ENCODE peak calls at places on chromosomes 5 and 9, in nine cellular contexts. U, G, A, W, K, V, B, J and T are unnamed samples.

GRCh38 chr9:124306098-124306735 is 48.5 kb downstream of the NEK6 start:
- DNase-seq in U (no peak), G (no peak), A (no peak), W (no peak), K (no peak), V (no peak), B (no peak), J (peak; percentile 69), T (no peak)

GRCh38 chr5:139401546-139401945 is 2.3 kb downstream of the SPATA24 start:
- DNase-seq in U (no peak), G (no peak), A (no peak), W (no peak), K (no peak), V (no peak), B (no peak), J (no peak), T (no peak)

GRCh38 chr9:38154501-38155421 is 85.7 kb upstream of the SHB start:
- DNase-seq in U (peak; percentile 10), G (no peak), A (no peak), W (no peak), K (no peak), V (no peak), B (no peak), J (no peak), T (no peak)

GRCh38 chr5:169009171-169009570 is 291.8 kb downstream of the SLIT3 start:
- DNase-seq in U (no peak), G (no peak), A (no peak), W (no peak), K (no peak), V (no peak), B (no peak), J (no peak), T (no peak)

GRCh38 chr5:151755383-151755782 is 3.0 kb downstream of the ATOX1 start:
- DNase-seq in U (no peak), G (no peak), A (no peak), W (peak; percentile 43), K (no peak), V (no peak), B (peak; percentile 38), J (no peak), T (no peak)

GRCh38 chr5:5018560-5018935 is 121.6 kb upstream of the ADAMTS16 start:
- DNase-seq in U (no peak), G (no peak), A (no peak), W (no peak), K (no peak), V (no peak), B (peak; percentile 34), J (no peak), T (no peak)

GRCh38 chr5:93886917-93887361 is 145.5 kb upstream of the POU5F2 start:
- DNase-seq in U (peak; percentile 7), G (no peak), A (no peak), W (no peak), K (no peak), V (no peak), B (no peak), J (no peak), T (no peak)

GRCh38 chr9:108162664-108163063 is 673.1 kb upstream of the KLF4 start:
- DNase-seq in U (no peak), G (no peak), A (no peak), W (no peak), K (no peak), V (no peak), B (no peak), J (peak; percentile 34), T (no peak)

GRCh38 chr9:121820286-121821005 is 169.0 kb downstream of the DAB2IP start:
- DNase-seq in U (no peak), G (no peak), A (no peak), W (no peak), K (no peak), V (no peak), B (no peak), J (no peak), T (no peak)

GRCh38 chr9:111661150-111661801 is at the start of gene GNG10:
- DNase-seq in U (peak; percentile 78), G (peak; percentile 86), A (peak; percentile 56), W (peak; percentile 66), K (peak; percentile 21), V (peak; percentile 55), B (peak; percentile 67), J (peak; percentile 53), T (peak; percentile 89)

GRCh38 chr9:6955251-6955921 is 197.6 kb downstream of the KDM4C start:
- DNase-seq in U (peak; percentile 22), G (peak; percentile 32), A (peak; percentile 69), W (no peak), K (no peak), V (no peak), B (peak; percentile 41), J (no peak), T (no peak)

GRCh38 chr9:95264954-95265615 is 52.4 kb downstream of the FANCC start:
- DNase-seq in U (no peak), G (peak; percentile 17), A (no peak), W (no peak), K (no peak), V (no peak), B (no peak), J (peak; percentile 47), T (no peak)

GRCh38 chr5:112795944-112796678 is 58.4 kb downstream of the APC start:
- DNase-seq in U (no peak), G (no peak), A (no peak), W (no peak), K (no peak), V (no peak), B (no peak), J (no peak), T (peak; percentile 33)

GRCh38 chr5:148840531-148840930 is 14.1 kb downstream of the ADRB2 start:
- DNase-seq in U (no peak), G (no peak), A (no peak), W (no peak), K (no peak), V (no peak), B (no peak), J (no peak), T (no peak)

GRCh38 chr9:138120072-138120471 is 242.5 kb downstream of the CACNA1B start:
- DNase-seq in U (no peak), G (no peak), A (no peak), W (no peak), K (no peak), V (no peak), B (no peak), J (no peak), T (no peak)

GRCh38 chr9:86816366-86816765 is 130.9 kb downstream of the GAS1 start:
- DNase-seq in U (no peak), G (no peak), A (no peak), W (no peak), K (no peak), V (no peak), B (no peak), J (no peak), T (no peak)

GRCh38 chr5:82335807-82336206 is 57.7 kb upstream of the RPS23 start:
- DNase-seq in U (no peak), G (no peak), A (no peak), W (no peak), K (no peak), V (no peak), B (no peak), J (peak; percentile 22), T (no peak)

GRCh38 chr9:36237230-36237629 is 21.0 kb downstream of the GNE start:
- DNase-seq in U (no peak), G (no peak), A (no peak), W (no peak), K (no peak), V (no peak), B (no peak), J (no peak), T (no peak)

GRCh38 chr9:124835026-124835501 is 18.2 kb upstream of the WDR38 start:
- DNase-seq in U (no peak), G (peak; percentile 96), A (peak; percentile 82), W (peak; percentile 59), K (no peak), V (no peak), B (no peak), J (peak; percentile 42), T (no peak)

GRCh38 chr5:171989276-171989675 is 17.2 kb downstream of the FBXW11 start:
- DNase-seq in U (no peak), G (no peak), A (no peak), W (no peak), K (no peak), V (no peak), B (peak; percentile 81), J (no peak), T (no peak)

GRCh38 chr9:81522721-81523551 is 166.4 kb downstream of the TLE1 start:
- DNase-seq in U (no peak), G (peak; percentile 35), A (peak; percentile 40), W (peak; percentile 48), K (peak; percentile 37), V (no peak), B (peak; percentile 60), J (peak; percentile 52), T (peak; percentile 32)

GRCh38 chr5:74897049-74897448 is 30.9 kb upstream of the FAM169A start:
- DNase-seq in U (no peak), G (no peak), A (no peak), W (no peak), K (no peak), V (no peak), B (no peak), J (no peak), T (no peak)

GRCh38 chr5:77143998-77144836 is 57.1 kb upstream of the ZBED3 start:
- DNase-seq in U (peak; percentile 68), G (peak; percentile 83), A (peak; percentile 35), W (peak; percentile 82), K (no peak), V (peak; percentile 10), B (peak; percentile 81), J (peak; percentile 31), T (peak; percentile 42)

GRCh38 chr5:151155149-151155776 is 2.3 kb downstream of the ANXA6 start:
- DNase-seq in U (no peak), G (no peak), A (no peak), W (peak; percentile 46), K (no peak), V (peak; percentile 31), B (peak; percentile 77), J (peak; percentile 43), T (peak; percentile 47)

GRCh38 chr9:121771851-121772599 is 120.6 kb downstream of the DAB2IP start:
- DNase-seq in U (no peak), G (no peak), A (no peak), W (no peak), K (no peak), V (no peak), B (no peak), J (no peak), T (no peak)

GRCh38 chr5:119410448-119411170 is 41.7 kb upstream of the HSD17B4 start:
- DNase-seq in U (no peak), G (no peak), A (no peak), W (no peak), K (no peak), V (no peak), B (peak; percentile 50), J (no peak), T (no peak)

GRCh38 chr5:66875325-66875724 is 279.1 kb downstream of the MAST4 start:
- DNase-seq in U (no peak), G (no peak), A (no peak), W (no peak), K (no peak), V (no peak), B (no peak), J (no peak), T (no peak)

GRCh38 chr5:124764992-124765611 is 18.7 kb upstream of the ZNF608 start:
- DNase-seq in U (no peak), G (no peak), A (no peak), W (no peak), K (no peak), V (no peak), B (no peak), J (no peak), T (no peak)

GRCh38 chr5:50709471-50709870 is 43.0 kb downstream of the PARP8 start:
- DNase-seq in U (no peak), G (no peak), A (no peak), W (no peak), K (no peak), V (no peak), B (peak; percentile 16), J (no peak), T (no peak)

GRCh38 chr5:18720002-18720401 is 1085.7 kb downstream of the TAF11L14 start:
- DNase-seq in U (no peak), G (no peak), A (no peak), W (no peak), K (peak; percentile 5), V (no peak), B (no peak), J (no peak), T (peak; percentile 11)

GRCh38 chr9:37486256-37486615 is 488 bp downstream of the POLR1E start:
- DNase-seq in U (no peak), G (no peak), A (no peak), W (no peak), K (no peak), V (no peak), B (no peak), J (no peak), T (no peak)